ENCODE peak calls at places on chromosomes 6 and 20, in eight cellular contexts. R is esophagus squamous epithelium, Q is small intestine, E is SJSA1, U is cardiac fibroblast, B is adrenal gland, Y is choroid plexus epithelial cell, I is coronary artery. J is an unnamed sample.

GRCh38 chr6:117514655-117515054 is 32.2 kb downstream of the DCBLD1 start:
- DNase-seq in I (no peak), B (no peak), Q (no peak), R (no peak), Y (no peak), U (no peak), E (no peak), J (no peak)

GRCh38 chr20:35601021-35601973 is 14.3 kb upstream of the SPAG4 start:
- DNase-seq in Q (peak; percentile 76), U (peak; percentile 75), I (no peak), B (peak; percentile 79), Y (peak; percentile 77), E (peak; percentile 68), R (no peak), J (peak; percentile 31)

GRCh38 chr6:40719671-40720374 is 132.7 kb upstream of the LRFN2 start:
- DNase-seq in Y (peak; percentile 80), U (peak; percentile 12), B (no peak), E (no peak), Q (peak; percentile 44), I (no peak), R (no peak), J (peak; percentile 29)

GRCh38 chr6:139839506-139840156 is 465.2 kb upstream of the CITED2 start:
- DNase-seq in I (peak; percentile 72), Y (peak; percentile 47), U (peak; percentile 62), R (no peak), E (no peak), B (peak; percentile 58), Q (no peak), J (no peak)

GRCh38 chr6:110357696-110358535 is at the start of gene METTL24:
- DNase-seq in U (no peak), Q (peak; percentile 23), E (no peak), Y (no peak), I (no peak), R (no peak), B (no peak), J (no peak)

GRCh38 chr6:46015119-46015968 is at the start of gene CLIC5:
- DNase-seq in R (no peak), E (no peak), Q (peak; percentile 52), Y (no peak), I (no peak), B (peak; percentile 14), U (no peak), J (no peak)

GRCh38 chr20:24016560-24016959 is 28.0 kb upstream of the GGTLC1 start:
- DNase-seq in I (no peak), B (no peak), Q (no peak), U (no peak), R (no peak), E (no peak), Y (no peak), J (no peak)

GRCh38 chr6:168035098-168035660 is 37.7 kb downstream of the KIF25 start:
- DNase-seq in I (no peak), E (peak; percentile 80), R (no peak), U (peak; percentile 54), Y (peak; percentile 86), B (peak; percentile 56), Q (peak; percentile 36), J (peak; percentile 22)

GRCh38 chr6:163572612-163573011 is 158.1 kb downstream of the QKI start:
- DNase-seq in Q (no peak), I (no peak), E (no peak), U (peak; percentile 36), B (no peak), R (no peak), Y (peak; percentile 37), J (no peak)

GRCh38 chr6:160101262-160102205 is 20.1 kb upstream of the SLC22A1 start:
- DNase-seq in B (no peak), E (no peak), Y (peak; percentile 70), Q (no peak), I (no peak), U (no peak), R (no peak), J (no peak)

GRCh38 chr6:73506246-73506645 is 14.6 kb downstream of the EEF1A1 start:
- DNase-seq in Y (no peak), I (no peak), U (no peak), Q (no peak), E (no peak), R (no peak), B (no peak), J (no peak)
- H3K4me3 ChIP-seq in Y (no peak overlapping the region), I (no peak overlapping the region), U (no peak overlapping the region), Q (no peak overlapping the region), E (no peak overlapping the region), R (no peak overlapping the region), B (no peak overlapping the region), J (no peak overlapping the region)

DNA sequence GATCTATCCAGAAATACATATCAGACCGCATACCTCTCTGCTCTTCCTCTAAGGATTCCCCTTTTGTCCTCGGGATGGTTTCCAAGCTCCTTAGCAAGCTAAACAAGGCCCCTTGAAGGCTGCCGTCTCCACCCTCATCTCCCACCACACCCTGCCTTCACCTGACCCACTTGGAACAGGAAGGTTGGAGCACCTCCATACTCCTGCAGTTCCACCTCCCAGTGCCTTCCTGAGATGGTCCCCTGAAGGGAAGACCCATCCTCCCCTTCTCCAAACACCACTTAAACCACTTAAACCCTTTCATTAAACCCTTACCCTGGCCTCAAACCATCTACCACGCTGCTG is 8.5 kb upstream of the POU5F1 start:
- DNase-seq in U (no peak), E (no peak), R (no peak), Y (no peak), Q (no peak), I (no peak), B (no peak), J (no peak)
- H3K4me3 ChIP-seq in U (no peak overlapping the region), E (no peak overlapping the region), R (no peak overlapping the region), Y (no peak overlapping the region), Q (no peak overlapping the region), I (no peak overlapping the region), B (no peak overlapping the region), J (no peak overlapping the region)

GRCh38 chr6:101294051-101294638 is 99.4 kb upstream of the GRIK2 start:
- DNase-seq in I (no peak), E (no peak), Q (no peak), Y (no peak), B (no peak), R (no peak), U (peak; percentile 24), J (no peak)

GRCh38 chr6:101290346-101290745 is 103.2 kb upstream of the GRIK2 start:
- DNase-seq in U (peak; percentile 20), R (no peak), I (no peak), E (no peak), Q (no peak), Y (no peak), B (no peak), J (no peak)

GRCh38 chr6:101296184-101296583 is 97.3 kb upstream of the GRIK2 start:
- DNase-seq in U (peak; percentile 75), R (no peak), Q (no peak), E (no peak), Y (peak; percentile 8), B (no peak), I (no peak), J (peak; percentile 69)

DNA sequence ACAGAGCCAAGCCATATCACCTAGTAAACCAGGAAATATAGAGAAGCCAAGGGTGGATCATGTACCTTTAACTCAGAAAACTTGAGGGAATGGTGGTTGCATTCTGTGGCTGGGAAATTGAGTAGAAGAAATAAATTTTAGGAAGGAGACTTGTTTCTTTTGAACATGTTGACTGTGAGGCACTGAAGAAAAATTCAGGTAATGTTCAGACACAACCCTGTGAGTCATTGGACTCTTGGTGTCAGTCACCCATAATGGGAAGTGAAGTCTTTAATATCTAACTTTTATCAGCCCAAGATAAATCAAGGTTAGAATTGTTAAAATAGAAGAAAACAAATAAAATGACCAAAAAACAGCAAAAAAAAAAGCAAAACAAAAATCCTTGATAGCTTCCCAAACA is 98.8 kb upstream of the GRIK2 start:
- DNase-seq in Q (no peak), E (no peak), R (no peak), U (peak; percentile 63), Y (peak; percentile 5), I (no peak), B (no peak), J (peak; percentile 39)
- H3K4me3 ChIP-seq in Q (no peak overlapping the region), E (no peak overlapping the region), R (no peak overlapping the region), U (no peak overlapping the region), Y (no peak overlapping the region), I (no peak overlapping the region), B (no peak overlapping the region), J (no peak overlapping the region)

GRCh38 chr6:63355632-63356031 is 35.8 kb upstream of the LGSN start:
- DNase-seq in R (no peak), U (peak; percentile 12), E (no peak), Q (no peak), Y (no peak), I (no peak), B (no peak), J (no peak)

GRCh38 chr6:63351995-63352586 is 32.3 kb upstream of the LGSN start:
- DNase-seq in I (no peak), E (no peak), Y (peak; percentile 83), U (peak; percentile 83), Q (peak; percentile 43), B (no peak), R (no peak), J (peak; percentile 39)

GRCh38 chr6:63352587-63353281 is 33.0 kb upstream of the LGSN start:
- DNase-seq in R (no peak), I (no peak), Q (peak; percentile 53), U (peak; percentile 68), Y (peak; percentile 75), E (no peak), B (peak; percentile 48), J (peak; percentile 21)

GRCh38 chr6:63349401-63349800 is 29.6 kb upstream of the LGSN start:
- DNase-seq in U (no peak), Q (no peak), E (no peak), I (no peak), B (no peak), Y (no peak), R (no peak), J (no peak)

GRCh38 chr6:63353282-63353630 is 33.5 kb upstream of the LGSN start:
- DNase-seq in I (no peak), B (no peak), E (no peak), Q (no peak), Y (no peak), R (no peak), U (no peak), J (no peak)
- H3K4me3 ChIP-seq in I (no peak overlapping the region), B (no peak overlapping the region), E (no peak overlapping the region), Q (no peak overlapping the region), Y (no peak overlapping the region), R (no peak overlapping the region), U (no peak overlapping the region), J (no peak overlapping the region)

GRCh38 chr20:25055711-25056492 is 2.0 kb downstream of the ACSS1 start:
- DNase-seq in B (peak; percentile 37), Q (peak; percentile 90), Y (no peak), E (no peak), U (no peak), R (no peak), I (peak; percentile 65), J (no peak)
- H3K4me3 ChIP-seq in B (no peak overlapping the region), Q (no peak overlapping the region), Y (no peak overlapping the region), E (no peak overlapping the region), U (peak overlapping the region; percentile 72), R (peak overlapping the region; percentile 86), I (peak overlapping the region; percentile 87), J (no peak overlapping the region)

GRCh38 chr6:33428891-33429744 is 9.3 kb downstream of the SYNGAP1 start:
- DNase-seq in U (no peak), R (no peak), I (no peak), Y (no peak), Q (no peak), B (no peak), E (no peak), J (no peak)
- H3K4me3 ChIP-seq in U (no peak overlapping the region), R (peak overlapping the region; percentile 53), I (peak overlapping the region; percentile 80), Y (peak overlapping the region; percentile 74), Q (no peak overlapping the region), B (no peak overlapping the region), E (no peak overlapping the region), J (peak overlapping the region; percentile 63)